ENCODE peak calls at places on chromosomes 6 and 20, in ten cellular contexts. One of them, this sample, is unnamed.

GRCh38 chr20:24472426-24472825 is 3.0 kb downstream of the SYNDIG1 start:
- DNase-seq in NCI-H526: no peak
- DNase-seq in activated T-helper 1 cell treated with anti-CD3 and anti-CD28 coated beads, Interleukin-2, amount 50 U/mL, for 16 hours: no peak
- DNase-seq in T-helper 1 cell: no peak
- DNase-seq in hepatocyte: no peak
- DNase-seq in Calu3: no peak
- DNase-seq in left ventricle myocardium superior: no peak
- DNase-seq in LoVo: no peak
- DNase-seq in ascending aorta: no peak
- DNase-seq in body of pancreas: no peak
- DNase-seq in this sample: no peak

GRCh38 chr6:64776359-64776758 is 930.7 kb downstream of the EYS start:
- DNase-seq in NCI-H526: no peak
- DNase-seq in activated T-helper 1 cell treated with anti-CD3 and anti-CD28 coated beads, Interleukin-2, amount 50 U/mL, for 16 hours: no peak
- DNase-seq in T-helper 1 cell: no peak
- DNase-seq in hepatocyte: no peak
- DNase-seq in Calu3: no peak
- DNase-seq in left ventricle myocardium superior: no peak
- DNase-seq in LoVo: no peak
- DNase-seq in ascending aorta: no peak
- DNase-seq in body of pancreas: no peak
- DNase-seq in this sample: no peak

GRCh38 chr6:95286874-95287273 is 290.5 kb upstream of the MANEA start:
- DNase-seq in NCI-H526: no peak
- DNase-seq in activated T-helper 1 cell treated with anti-CD3 and anti-CD28 coated beads, Interleukin-2, amount 50 U/mL, for 16 hours: no peak
- DNase-seq in T-helper 1 cell: no peak
- DNase-seq in hepatocyte: no peak
- DNase-seq in Calu3: no peak
- DNase-seq in left ventricle myocardium superior: no peak
- DNase-seq in LoVo: no peak
- DNase-seq in ascending aorta: no peak
- DNase-seq in body of pancreas: no peak
- DNase-seq in this sample: no peak

GRCh38 chr6:4370066-4370465 is 234.7 kb upstream of the ECI2 start:
- DNase-seq in NCI-H526: no peak
- DNase-seq in activated T-helper 1 cell treated with anti-CD3 and anti-CD28 coated beads, Interleukin-2, amount 50 U/mL, for 16 hours: no peak
- DNase-seq in T-helper 1 cell: no peak
- DNase-seq in hepatocyte: no peak
- DNase-seq in Calu3: no peak
- DNase-seq in left ventricle myocardium superior: no peak
- DNase-seq in LoVo: peak
- DNase-seq in ascending aorta: no peak
- DNase-seq in body of pancreas: no peak
- DNase-seq in this sample: peak

GRCh38 chr6:132788658-132789397 is 9.6 kb downstream of the SLC18B1 start:
- DNase-seq in NCI-H526: no peak
- DNase-seq in activated T-helper 1 cell treated with anti-CD3 and anti-CD28 coated beads, Interleukin-2, amount 50 U/mL, for 16 hours: no peak
- DNase-seq in T-helper 1 cell: no peak
- DNase-seq in hepatocyte: no peak
- DNase-seq in Calu3: no peak
- DNase-seq in left ventricle myocardium superior: no peak
- DNase-seq in LoVo: no peak
- DNase-seq in ascending aorta: no peak
- DNase-seq in body of pancreas: no peak
- DNase-seq in this sample: peak

GRCh38 chr6:5107332-5107731 is 22.2 kb downstream of the PPP1R3G start:
- DNase-seq in NCI-H526: no peak
- DNase-seq in activated T-helper 1 cell treated with anti-CD3 and anti-CD28 coated beads, Interleukin-2, amount 50 U/mL, for 16 hours: no peak
- DNase-seq in T-helper 1 cell: no peak
- DNase-seq in hepatocyte: no peak
- DNase-seq in Calu3: no peak
- DNase-seq in left ventricle myocardium superior: peak
- DNase-seq in LoVo: no peak
- DNase-seq in ascending aorta: no peak
- DNase-seq in body of pancreas: no peak
- DNase-seq in this sample: no peak

GRCh38 chr20:51334609-51335008 is 207.9 kb downstream of the NFATC2 start:
- DNase-seq in NCI-H526: no peak
- DNase-seq in activated T-helper 1 cell treated with anti-CD3 and anti-CD28 coated beads, Interleukin-2, amount 50 U/mL, for 16 hours: no peak
- DNase-seq in T-helper 1 cell: no peak
- DNase-seq in hepatocyte: no peak
- DNase-seq in Calu3: no peak
- DNase-seq in left ventricle myocardium superior: no peak
- DNase-seq in LoVo: no peak
- DNase-seq in ascending aorta: no peak
- DNase-seq in body of pancreas: no peak
- DNase-seq in this sample: no peak

GRCh38 chr6:157033428-157034140 is 256.4 kb downstream of the ARID1B start:
- DNase-seq in NCI-H526: no peak
- DNase-seq in activated T-helper 1 cell treated with anti-CD3 and anti-CD28 coated beads, Interleukin-2, amount 50 U/mL, for 16 hours: no peak
- DNase-seq in T-helper 1 cell: no peak
- DNase-seq in hepatocyte: no peak
- DNase-seq in Calu3: no peak
- DNase-seq in left ventricle myocardium superior: no peak
- DNase-seq in LoVo: peak
- DNase-seq in ascending aorta: no peak
- DNase-seq in body of pancreas: no peak
- DNase-seq in this sample: no peak